ENCODE peak calls at places on chromosome 13, in four cellular contexts. U, H, Z and L are unnamed samples.

GRCh38 chr13:28138012-28138755 is at the start of gene PAN3:
- DNase-seq in U (peak), H (no peak), Z (peak), L (peak)

GRCh38 chr13:31485651-31486051 is 253.7 kb upstream of the RXFP2 start:
- DNase-seq in U (no peak), H (no peak), Z (no peak), L (peak)

GRCh38 chr13:45119469-45119989 is 781 bp upstream of the GTF2F2 start:
- DNase-seq in U (peak), H (no peak), Z (peak), L (no peak)

GRCh38 chr13:74452881-74453280 is 318.7 kb upstream of the KLF12 start:
- DNase-seq in U (no peak), H (no peak), Z (no peak), L (no peak)

GRCh38 chr13:21033224-21033855 is 28.0 kb downstream of the LATS2 start:
- DNase-seq in U (no peak), H (peak), Z (no peak), L (no peak)

GRCh38 chr13:88979465-88980180 is 1308.5 kb downstream of the SLITRK5 start:
- DNase-seq in U (no peak), H (no peak), Z (no peak), L (no peak)

GRCh38 chr13:42969558-42970172 is 22.4 kb downstream of the EPSTI1 start:
- DNase-seq in U (peak), H (no peak), Z (peak), L (peak)

GRCh38 chr13:50894042-50894441 is 15.5 kb upstream of the RNASEH2B start:
- DNase-seq in U (no peak), H (no peak), Z (no peak), L (no peak)

GRCh38 chr13:74406439-74406838 is 272.2 kb upstream of the KLF12 start:
- DNase-seq in U (no peak), H (no peak), Z (no peak), L (peak)

GRCh38 chr13:51552027-51552426 is 32.2 kb upstream of the WDFY2 start:
- DNase-seq in U (no peak), H (no peak), Z (no peak), L (no peak)

GRCh38 chr13:41978007-41978406 is 17.1 kb upstream of the VWA8 start:
- DNase-seq in U (no peak), H (no peak), Z (no peak), L (no peak)

GRCh38 chr13:79548886-79549285 is 67.9 kb downstream of the NDFIP2 start:
- DNase-seq in U (no peak), H (no peak), Z (no peak), L (peak)